ENCODE peak calls at places on chromosomes 4 and X, in four cellular contexts. M is K562, P is GM12878, B is HepG2. I is an unnamed sample.

GRCh38 chr4:67704843-67705242 is 3.9 kb upstream of the UBA6 start:
- DNase-seq in P (no peak), M (no peak), B (no peak), I (no peak)

GRCh38 chrX:22629105-22629725 is 356.5 kb downstream of the CBLL2 start:
- DNase-seq in P (no peak), B (no peak), M (no peak), I (no peak)

GRCh38 chr4:42915484-42915883 is 23.0 kb downstream of the GRXCR1 start:
- DNase-seq in B (no peak), M (no peak), P (no peak), I (no peak)

GRCh38 chrX:1385824-1386223 is 6.1 kb downstream of the SLC25A6 start:
- DNase-seq in P (no peak), M (peak; percentile 3), B (no peak), I (no peak)

GRCh38 chr4:78059524-78059889 is 2.4 kb downstream of the FRAS1 start:
- DNase-seq in P (no peak), B (peak; percentile 87), M (peak; percentile 44), I (peak; percentile 87)

GRCh38 chr4:25466966-25467697 is 90.1 kb downstream of the ANAPC4 start:
- DNase-seq in B (no peak), P (no peak), M (no peak), I (no peak)

GRCh38 chr4:176545886-176546285 is 226.1 kb downstream of the SPCS3 start:
- DNase-seq in B (no peak), M (no peak), P (no peak), I (no peak)

GRCh38 chrX:155577682-155578081 is 35.1 kb downstream of the TMLHE start:
- DNase-seq in B (no peak), P (peak; percentile 2), M (no peak), I (no peak)

GRCh38 chr4:68344785-68345184 is 5.1 kb downstream of the YTHDC1 start:
- DNase-seq in B (no peak), P (no peak), M (no peak), I (no peak)

GRCh38 chrX:98731821-98732220 is 1678.3 kb downstream of the PCDH19 start:
- DNase-seq in M (no peak), B (no peak), P (no peak), I (no peak)

GRCh38 chrX:68369559-68369958 is 63.7 kb downstream of the OPHN1 start:
- DNase-seq in B (no peak), P (no peak), M (no peak), I (no peak)

GRCh38 chrX:23820235-23820782 is 37.3 kb downstream of the SAT1 start:
- DNase-seq in P (no peak), B (no peak), M (no peak), I (no peak)

GRCh38 chrX:102067966-102068723 is 57.3 kb upstream of the TCEAL2 start:
- DNase-seq in M (no peak), B (peak; percentile 1), P (peak; percentile 1), I (peak; percentile 4)

GRCh38 chrX:97858592-97858991 is 974.9 kb downstream of the RPA4 start:
- DNase-seq in M (no peak), P (no peak), B (no peak), I (no peak)

GRCh38 chr4:72430050-72430449 is 139.0 kb downstream of the ADAMTS3 start:
- DNase-seq in M (no peak), B (no peak), P (no peak), I (no peak)

GRCh38 chr4:71074452-71075299 is 81.2 kb downstream of the DCK start:
- DNase-seq in M (no peak), P (no peak), B (no peak), I (no peak)

GRCh38 chrX:43964936-43965335 is 8.3 kb downstream of the NDP start:
- DNase-seq in P (no peak), B (no peak), M (no peak), I (no peak)

GRCh38 chrX:120308558-120308957 is 2.7 kb downstream of the TMEM255A start:
- DNase-seq in P (no peak), M (no peak), B (no peak), I (no peak)

GRCh38 chr4:184895012-184895795 is 69.4 kb upstream of the ACSL1 start:
- DNase-seq in B (no peak), P (no peak), M (no peak), I (no peak)

GRCh38 chrX:130426531-130426930 is 24.7 kb downstream of the RBMX2 start:
- DNase-seq in P (no peak), M (no peak), B (no peak), I (no peak)

GRCh38 chr4:183797041-183797444 is 108.1 kb upstream of the STOX2 start:
- DNase-seq in M (no peak), P (no peak), B (no peak), I (peak; percentile 50)

GRCh38 chrX:7132335-7133035 is 15.0 kb upstream of the STS start:
- DNase-seq in P (no peak), M (peak; percentile 63), B (peak; percentile 80), I (peak; percentile 90)

GRCh38 chr4:92580816-92581215 is 277.1 kb downstream of the GRID2 start:
- DNase-seq in P (no peak), B (no peak), M (no peak), I (no peak)

GRCh38 chrX:53211391-53211978 is 13.5 kb downstream of the KDM5C start:
- DNase-seq in B (no peak), P (no peak), M (no peak), I (no peak)

GRCh38 chrX:134161162-134161561 is 75.8 kb upstream of the CCDC160 start:
- DNase-seq in M (no peak), B (no peak), P (no peak), I (no peak)

GRCh38 chrX:154313147-154313546 is 17.6 kb downstream of the TKTL1 start:
- DNase-seq in P (no peak), M (no peak), B (no peak), I (no peak)

GRCh38 chrX:40147399-40148188 is 49.8 kb upstream of the BCOR start:
- DNase-seq in B (no peak), P (no peak), M (no peak), I (no peak)

GRCh38 chrX:106415276-106415895 is 196.4 kb upstream of the RADX start:
- DNase-seq in M (peak; percentile 14), P (no peak), B (peak; percentile 5), I (peak; percentile 22)

GRCh38 chrX:19888419-19888879 is 1.0 kb upstream of the SH3KBP1 start:
- DNase-seq in M (peak; percentile 32), P (no peak), B (peak; percentile 78), I (peak; percentile 84)
- TF ChIP-seq EP300 in M (no peak), P (no peak), B (no peak), I (no peak)

GRCh38 chr4:3460926-3461325 is 2.2 kb upstream of the DOK7 start:
- DNase-seq in P (no peak), M (no peak), B (no peak), I (no peak)

GRCh38 chr4:3462321-3462789 is 751 bp upstream of the DOK7 start:
- DNase-seq in B (peak; percentile 40), M (no peak), P (no peak), I (no peak)

GRCh38 chr4:3462790-3463415 is at the start of gene DOK7:
- DNase-seq in B (no peak), P (no peak), M (peak; percentile 81), I (no peak)

GRCh38 chr4:3463556-3464348 is 646 bp downstream of the DOK7 start:
- DNase-seq in B (no peak), P (no peak), M (no peak), I (no peak)

DNA sequence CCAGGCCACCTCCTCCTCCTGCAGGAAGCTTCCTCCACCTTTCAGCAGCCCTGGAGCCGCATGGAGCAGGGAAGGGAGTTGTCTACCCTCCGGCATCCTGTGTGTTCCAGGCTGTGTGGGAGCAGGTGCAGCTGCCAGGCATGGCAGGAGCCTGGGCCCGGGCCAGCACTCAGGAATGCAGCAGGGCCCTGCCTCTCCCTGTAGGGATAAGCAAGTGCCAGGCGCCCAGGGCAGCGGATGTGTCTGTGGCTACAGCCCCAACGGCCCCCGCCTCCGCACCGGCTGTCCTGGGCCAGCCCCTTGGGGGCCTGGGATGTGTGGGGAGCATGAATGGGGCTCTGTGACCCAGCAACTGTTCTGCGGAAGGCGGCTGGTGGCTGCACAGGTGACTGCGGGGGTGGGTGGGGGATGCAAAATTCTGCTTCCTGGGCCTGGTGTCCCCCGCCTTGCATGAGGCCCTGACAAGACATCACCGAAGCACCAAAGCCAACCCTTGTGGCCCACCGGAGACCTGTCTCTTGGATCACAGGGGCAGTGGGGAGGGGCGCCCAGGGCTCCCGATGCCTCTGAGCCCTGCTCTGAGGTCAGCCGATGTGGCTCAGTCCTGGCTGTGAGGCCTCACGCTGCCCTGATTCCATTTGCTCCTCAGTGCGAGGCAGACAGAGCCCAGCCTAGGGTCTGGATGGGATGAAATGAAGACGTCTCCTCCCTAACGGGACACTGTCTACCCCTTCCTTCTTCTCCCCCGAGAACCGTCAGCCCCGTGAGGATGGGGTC is 1.4 kb upstream of the DOK7 start:
- DNase-seq in P (no peak), B (no peak), M (no peak), I (no peak)
- TF ChIP-seq CHD4 in P (no peak), B (no peak), M (no peak), I (no peak)

GRCh38 chr4:128029907-128030306 is 31.2 kb upstream of the LARP1B start:
- DNase-seq in B (no peak), M (no peak), P (no peak), I (no peak)
- H3K9me3 ChIP-seq in B (no peaks in the 10 kb centered on the region), M (no peaks in the 10 kb centered on the region), P (no peaks in the 10 kb centered on the region), I (no peaks in the 10 kb centered on the region)

GRCh38 chr4:112633477-112634235 is 3.1 kb downstream of the ZGRF1 start:
- DNase-seq in P (peak; percentile 17), B (peak; percentile 18), M (no peak), I (peak; percentile 4)

GRCh38 chr4:112637552-112637866 is 566 bp downstream of the LARP7 start:
- DNase-seq in M (no peak), P (no peak), B (no peak), I (no peak)

DNA sequence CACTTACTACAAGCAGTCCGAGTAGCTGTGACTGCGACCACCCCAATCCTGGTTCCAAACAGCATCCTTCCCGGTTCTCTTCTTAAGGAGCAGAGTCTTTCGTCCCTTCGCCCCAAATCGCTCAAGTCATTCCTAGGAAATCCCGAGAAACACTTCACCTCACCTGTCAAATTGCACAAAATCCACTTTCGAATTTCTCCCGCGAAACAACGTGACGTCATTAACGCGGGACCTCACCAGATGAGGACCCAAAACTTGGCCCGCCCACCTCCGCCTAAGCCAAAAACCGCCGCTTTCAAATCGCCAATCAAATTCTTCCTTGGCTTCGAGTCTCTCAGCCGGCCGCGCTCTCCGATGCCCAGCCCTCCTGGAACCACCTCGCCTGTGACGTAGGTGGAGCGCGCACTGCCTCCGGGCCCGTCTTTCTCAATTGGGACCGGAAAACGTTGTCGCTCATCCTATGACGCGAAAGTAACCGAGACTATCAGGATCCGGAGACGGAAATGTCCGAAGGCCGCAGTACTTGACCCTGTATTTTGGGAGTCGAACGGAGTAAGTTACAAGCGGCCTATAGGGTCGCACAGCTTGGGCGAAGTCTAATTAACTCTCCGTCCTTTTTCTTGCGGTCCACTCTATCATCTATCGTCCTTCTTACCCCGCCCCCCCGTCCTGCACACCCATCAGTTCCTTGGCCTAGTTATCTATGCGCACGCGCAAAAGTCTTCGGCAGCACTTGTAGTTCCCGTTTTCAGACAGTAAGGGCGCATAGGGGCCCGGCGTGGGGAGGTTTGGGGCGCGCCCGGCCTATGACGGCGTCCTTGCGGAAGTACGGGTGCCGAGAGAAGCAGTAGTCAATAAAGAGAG is at the start of the genes LARP7 and ZGRF1:
- DNase-seq in M (peak; percentile 89), P (peak; percentile 96), B (peak; percentile 97), I (peak; percentile 98)
- TF ChIP-seq EP300 in M (peak; percentile 42), P (peak; percentile 32), B (peak; percentile 47), I (no peak)